ENCODE peak calls at places on chromosome 21, in four cellular contexts. R, K, W and L are unnamed samples.
A peak's percentile ranks its signal among the peaks of the same experiment; 100 is the strongest.

GRCh38 chr21:14523234-14523633 is 22.9 kb downstream of the SAMSN1 start:
- DNase-seq in R (no peak), K (no peak), W (no peak), L (peak; percentile 40)

GRCh38 chr21:33824156-33824941 is 91.3 kb downstream of the ATP5PO start:
- DNase-seq in R (no peak), K (no peak), W (peak; percentile 9), L (no peak)

GRCh38 chr21:27571706-27572105 is 604.8 kb upstream of the ADAMTS5 start:
- DNase-seq in R (no peak), K (no peak), W (peak; percentile 95), L (peak; percentile 85)

GRCh38 chr21:36694041-36694515 is 4.8 kb upstream of the SIM2 start:
- DNase-seq in R (no peak), K (no peak), W (no peak), L (no peak)

GRCh38 chr21:18493420-18493819 is 89.8 kb upstream of the TMPRSS15 start:
- DNase-seq in R (no peak), K (no peak), W (no peak), L (peak; percentile 27)

GRCh38 chr21:41610042-41610839 is 102.3 kb upstream of the TMPRSS2 start:
- DNase-seq in R (peak; percentile 68), K (peak; percentile 83), W (peak; percentile 58), L (peak; percentile 74)

GRCh38 chr21:28639742-28640141 is 352.9 kb downstream of the LTN1 start:
- DNase-seq in R (no peak), K (no peak), W (peak; percentile 88), L (peak; percentile 52)

GRCh38 chr21:36379236-36379635 is 6.0 kb upstream of the CHAF1B start:
- DNase-seq in R (no peak), K (no peak), W (no peak), L (no peak)

GRCh38 chr21:34885125-34885524 is 164.0 kb downstream of the RUNX1 start:
- DNase-seq in R (no peak), K (no peak), W (no peak), L (no peak)

GRCh38 chr21:15004721-15005370 is 60.0 kb downstream of the NRIP1 start:
- DNase-seq in R (no peak), K (no peak), W (peak; percentile 44), L (no peak)

GRCh38 chr21:16587141-16587570 is 857.4 kb downstream of the USP25 start:
- DNase-seq in R (peak; percentile 69), K (no peak), W (peak; percentile 59), L (peak; percentile 96)

GRCh38 chr21:15062566-15062965 is 2.2 kb downstream of the NRIP1 start:
- DNase-seq in R (no peak), K (no peak), W (no peak), L (peak; percentile 61)

GRCh38 chr21:41445465-41445862 is 19.4 kb downstream of the MX1 start:
- DNase-seq in R (no peak), K (no peak), W (no peak), L (no peak)

GRCh38 chr21:29053011-29053553 is 20.4 kb downstream of the CCT8 start:
- DNase-seq in R (no peak), K (no peak), W (no peak), L (no peak)

GRCh38 chr21:28742527-28742926 is 250.2 kb downstream of the LTN1 start:
- DNase-seq in R (no peak), K (no peak), W (peak; percentile 77), L (peak; percentile 60)

GRCh38 chr21:33155457-33155856 is 74.3 kb upstream of the IFNAR2 start:
- DNase-seq in R (no peak), K (no peak), W (no peak), L (no peak)

GRCh38 chr21:38126677-38127271 is 130.0 kb upstream of the KCNJ15 start:
- DNase-seq in R (no peak), K (peak; percentile 78), W (peak; percentile 31), L (peak; percentile 59)

GRCh38 chr21:37655601-37656300 is 260.5 kb downstream of the KCNJ6 start:
- DNase-seq in R (no peak), K (no peak), W (no peak), L (no peak)

GRCh38 chr21:41068411-41069304 is 99.3 kb upstream of the BACE2 start:
- DNase-seq in R (peak; percentile 88), K (peak; percentile 91), W (peak; percentile 58), L (peak; percentile 51)

GRCh38 chr21:35563885-35564451 is 496.4 kb downstream of the SETD4 start:
- DNase-seq in R (peak; percentile 74), K (no peak), W (peak; percentile 99), L (peak; percentile 96)

GRCh38 chr21:32114434-32115063 is 164.3 kb downstream of the MIS18A start:
- DNase-seq in R (no peak), K (no peak), W (peak; percentile 84), L (no peak)
- H3K4me3 ChIP-seq in R (no peak overlapping the region), K (no peak overlapping the region), W (no peak overlapping the region), L (no peak overlapping the region)

DNA sequence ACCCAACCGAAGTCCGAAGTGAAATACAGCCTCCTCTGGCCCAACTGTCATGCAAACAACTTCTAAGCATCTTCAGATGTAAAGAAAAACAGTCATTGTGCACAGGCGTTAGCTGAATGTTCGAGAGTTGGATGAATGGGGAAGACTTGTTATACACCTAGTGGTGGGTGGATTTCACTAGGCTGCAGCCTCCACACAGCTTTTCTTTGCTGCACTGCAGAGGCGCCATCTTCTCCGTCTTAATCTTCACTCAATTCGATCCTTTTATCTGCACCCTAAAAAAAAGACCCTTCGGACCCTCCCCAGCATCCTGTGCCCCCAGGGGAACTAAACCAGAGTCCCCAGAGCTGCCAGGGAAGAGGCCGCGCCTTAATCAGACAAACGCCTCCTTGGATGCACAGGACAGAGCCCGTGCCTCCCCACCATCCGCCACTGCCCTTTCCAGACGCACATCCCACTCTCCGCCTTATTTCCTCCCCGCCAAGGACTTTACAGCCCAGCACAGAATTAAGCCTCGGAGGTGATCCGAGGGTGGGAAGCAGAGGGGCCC is 1.4 kb downstream of the APP start:
- DNase-seq in R (peak; percentile 70), K (peak; percentile 69), W (peak; percentile 72), L (peak; percentile 88)
- H3K4me3 ChIP-seq in R (peak overlapping the region; percentile 86), K (peak overlapping the region; percentile 67), W (peak overlapping the region; percentile 89), L (peak overlapping the region; percentile 90)

DNA sequence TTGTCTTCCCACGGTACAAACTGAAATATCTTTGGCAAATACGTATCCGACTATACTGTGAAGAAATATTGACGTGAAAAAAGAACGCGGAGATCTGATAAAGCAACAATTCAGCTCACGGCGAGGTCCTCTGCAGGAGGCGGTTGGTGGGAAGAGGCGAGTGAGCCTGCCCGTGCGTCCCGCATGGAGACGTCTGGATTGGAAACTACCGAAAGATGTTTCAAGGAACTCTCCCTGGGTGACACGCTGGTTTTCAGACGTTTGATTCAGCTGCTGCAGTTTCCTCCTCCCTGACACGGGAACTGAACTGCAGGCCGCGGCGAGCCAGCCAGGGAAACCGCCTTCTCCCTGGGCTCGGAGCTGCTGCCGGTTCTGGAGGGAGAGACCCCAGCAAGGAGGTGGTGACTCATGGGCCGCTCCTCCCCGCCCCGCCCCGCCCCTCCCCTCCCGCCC is 390 bp upstream of the COL6A1 start:
- DNase-seq in R (peak; percentile 96), K (peak; percentile 85), W (peak; percentile 93), L (peak; percentile 94)
- H3K4me3 ChIP-seq in R (peak overlapping the region; percentile 45), K (peak overlapping the region; percentile 9), W (peak overlapping the region; percentile 62), L (peak overlapping the region; percentile 56)

GRCh38 chr21:42654913-42655796 is 1.7 kb downstream of the PDE9A start:
- DNase-seq in R (no peak), K (no peak), W (no peak), L (no peak)
- H3K4me3 ChIP-seq in R (peak overlapping the region; percentile 86), K (peak overlapping the region; percentile 75), W (no peak overlapping the region), L (no peak overlapping the region)

GRCh38 chr21:30695956-30696355 is 22.6 kb downstream of the KRTAP21-3 start:
- DNase-seq in R (no peak), K (peak; percentile 15), W (no peak), L (no peak)
- H3K4me3 ChIP-seq in R (no peak overlapping the region), K (no peak overlapping the region), W (no peak overlapping the region), L (no peak overlapping the region)